ENCODE peak calls at places on chromosomes 7 and 10, in eight cellular contexts. J, O, S, U, Z, W, R and P are unnamed samples.
A peak's percentile ranks its signal among the peaks of the same experiment; 100 is the strongest.

GRCh38 chr7:126302639-126303038 is 950.1 kb downstream of the GRM8 start:
- DNase-seq in S (no peak), R (no peak), W (no peak), J (peak; percentile 6), O (no peak), U (no peak), Z (no peak), P (peak; percentile 1)

GRCh38 chr7:99380823-99381663 is 6.5 kb downstream of the ARPC1B start:
- DNase-seq in O (peak; percentile 93), J (no peak), U (no peak), S (no peak), Z (peak; percentile 41), R (no peak), W (no peak), P (peak; percentile 52)

GRCh38 chr7:116953372-116953726 is at the start of gene ST7:
- DNase-seq in Z (peak; percentile 93), O (peak; percentile 69), U (no peak), W (peak; percentile 86), R (peak; percentile 38), J (peak; percentile 78), S (peak; percentile 72), P (peak; percentile 56)

GRCh38 chr10:32680803-32681557 is 235.0 kb downstream of the CCDC7 start:
- DNase-seq in W (no peak), O (no peak), R (no peak), S (no peak), U (no peak), J (peak; percentile 86), Z (peak; percentile 32), P (no peak)

GRCh38 chr10:69835875-69836727 is 34.4 kb downstream of the COL13A1 start:
- DNase-seq in U (no peak), O (no peak), S (no peak), J (no peak), Z (no peak), W (no peak), R (no peak), P (no peak)

GRCh38 chr10:125216309-125216708 is 55.9 kb upstream of the CTBP2 start:
- DNase-seq in J (no peak), S (no peak), U (no peak), R (no peak), O (no peak), W (no peak), Z (no peak), P (no peak)

GRCh38 chr7:30207376-30207775 is 72.6 kb downstream of the MTURN start:
- DNase-seq in R (no peak), J (no peak), O (no peak), U (no peak), W (no peak), S (no peak), Z (no peak), P (no peak)

GRCh38 chr10:28367865-28368541 is 65.1 kb upstream of the MPP7 start:
- DNase-seq in S (no peak), W (no peak), Z (no peak), O (peak; percentile 80), U (no peak), J (peak; percentile 34), R (no peak), P (no peak)

GRCh38 chr7:117178600-117178999 is 144.3 kb downstream of the WNT2 start:
- DNase-seq in Z (no peak), S (no peak), O (no peak), R (no peak), W (no peak), U (no peak), J (no peak), P (no peak)

GRCh38 chr7:100778061-100778621 is 44.7 kb downstream of the ZAN start:
- DNase-seq in S (no peak), O (no peak), U (no peak), R (no peak), J (no peak), W (no peak), Z (peak; percentile 10), P (no peak)

GRCh38 chr7:18212788-18213187 is 185.1 kb upstream of the PRPS1L1 start:
- DNase-seq in Z (peak; percentile 68), U (no peak), S (no peak), J (peak; percentile 4), R (no peak), W (no peak), O (no peak), P (no peak)

GRCh38 chr7:68958571-68958970 is 639.7 kb upstream of the AUTS2 start:
- DNase-seq in S (no peak), W (no peak), R (no peak), Z (no peak), O (no peak), U (no peak), J (no peak), P (no peak)

GRCh38 chr10:13642293-13642692 is 55.5 kb downstream of the PRPF18 start:
- DNase-seq in W (no peak), J (no peak), U (no peak), R (no peak), S (no peak), Z (no peak), O (no peak), P (no peak)

GRCh38 chr10:95560288-95561199 is 627 bp downstream of the SORBS1 start:
- DNase-seq in U (peak; percentile 47), R (peak; percentile 53), S (peak; percentile 85), J (peak; percentile 17), Z (peak; percentile 57), O (peak; percentile 35), W (peak; percentile 73), P (no peak)

GRCh38 chr10:6456067-6456466 is 124.0 kb downstream of the PRKCQ start:
- DNase-seq in R (no peak), U (no peak), O (no peak), W (no peak), Z (no peak), S (no peak), J (no peak), P (no peak)

GRCh38 chr7:140885735-140886334 is 38.9 kb downstream of the BRAF start:
- DNase-seq in O (no peak), Z (no peak), W (no peak), S (no peak), R (no peak), U (no peak), J (no peak), P (no peak)

GRCh38 chr10:70791390-70792039 is 6.3 kb upstream of the TBATA start:
- DNase-seq in J (no peak), O (no peak), U (no peak), W (no peak), R (no peak), Z (no peak), S (no peak), P (no peak)

GRCh38 chr7:130662426-130662825 is 6.1 kb downstream of the COPG2 start:
- DNase-seq in O (no peak), W (no peak), S (no peak), Z (no peak), R (no peak), U (no peak), J (no peak), P (no peak)

GRCh38 chr7:9600974-9601373 is 1167.6 kb downstream of the NXPH1 start:
- DNase-seq in Z (no peak), W (no peak), J (no peak), R (no peak), S (no peak), O (no peak), U (no peak), P (no peak)

GRCh38 chr10:74432841-74433594 is 282.0 kb downstream of the ADK start:
- DNase-seq in R (no peak), J (peak; percentile 83), O (no peak), Z (peak; percentile 80), U (no peak), S (no peak), W (no peak), P (no peak)

GRCh38 chr10:101687088-101687487 is 7.9 kb downstream of the FBXW4 start:
- DNase-seq in U (no peak), S (no peak), O (no peak), W (no peak), Z (no peak), J (no peak), R (no peak), P (no peak)

GRCh38 chr10:28010821-28011220 is 11.9 kb upstream of the ODAD2 start:
- DNase-seq in Z (no peak), O (no peak), S (no peak), J (no peak), U (no peak), W (no peak), R (no peak), P (no peak)

GRCh38 chr7:43491984-43492383 is 90.9 kb upstream of the STK17A start:
- DNase-seq in J (no peak), O (no peak), S (no peak), U (no peak), W (no peak), Z (peak; percentile 90), R (no peak), P (no peak)

GRCh38 chr10:89062861-89063260 is 72.3 kb downstream of the FAS start:
- DNase-seq in U (peak; percentile 71), O (no peak), J (peak; percentile 28), R (no peak), Z (peak; percentile 14), S (no peak), W (peak; percentile 62), P (no peak)

DNA sequence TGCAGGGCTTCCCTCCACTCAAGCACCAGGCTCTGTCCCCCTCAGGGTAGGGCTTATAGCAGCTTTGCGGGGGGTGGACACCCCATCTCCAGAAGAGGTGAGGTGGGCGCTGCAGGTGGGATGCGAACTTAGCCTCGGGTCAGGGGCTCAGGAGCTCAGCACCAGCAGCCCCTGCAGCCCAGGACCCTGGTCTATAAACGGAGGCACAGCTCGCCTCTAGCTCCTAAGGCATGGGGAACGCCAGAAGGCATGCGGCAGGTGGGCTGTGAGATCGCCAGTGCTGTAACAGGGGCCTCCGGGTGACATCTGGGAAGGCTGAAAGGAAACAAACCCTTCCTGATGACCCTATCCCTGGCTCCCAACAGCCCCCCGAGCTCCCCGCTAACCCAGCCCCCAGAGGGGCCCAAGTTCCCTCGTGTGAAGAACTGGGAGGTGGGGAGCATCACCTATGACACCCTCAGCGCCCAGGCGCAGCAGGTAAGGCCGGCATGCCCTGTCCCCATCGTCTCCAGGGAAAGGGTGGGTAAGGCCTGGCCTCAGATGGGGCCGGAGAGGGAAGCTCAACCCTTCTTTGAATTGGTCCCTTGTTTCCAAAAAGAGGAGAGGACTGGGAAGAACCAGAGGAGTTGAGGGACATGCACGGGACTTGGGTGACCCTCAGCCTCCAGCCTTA is 4.2 kb downstream of the NOS3 start:
- DNase-seq in S (peak; percentile 61), J (no peak), Z (no peak), U (no peak), W (no peak), O (no peak), R (no peak), P (no peak)
- H3K4me3 ChIP-seq in S (no peak overlapping the region), J (no peak overlapping the region), Z (no peak overlapping the region), U (peak overlapping the region; percentile 52), W (peak overlapping the region; percentile 47), O (no peak overlapping the region), R (no peak overlapping the region), P (no peak overlapping the region)

GRCh38 chr7:102304668-102305067 is 18.0 kb downstream of the SH2B2 start:
- DNase-seq in W (no peak), O (no peak), R (no peak), J (no peak), Z (no peak), S (peak; percentile 55), U (peak; percentile 34), P (no peak)
- H3K4me3 ChIP-seq in W (no peak overlapping the region), O (no peak overlapping the region), R (no peak overlapping the region), J (no peak overlapping the region), Z (no peak overlapping the region), S (no peak overlapping the region), U (no peak overlapping the region), P (no peak overlapping the region)

GRCh38 chr10:132186488-132187413 is at the start of gene DPYSL4:
- DNase-seq in U (no peak), R (peak; percentile 36), S (peak; percentile 65), J (no peak), W (no peak), O (no peak), Z (peak; percentile 53), P (no peak)
- H3K4me3 ChIP-seq in U (peak within 1 kb of the TSS; percentile 40), R (peak within 1 kb of the TSS; percentile 73), S (no peak within 1 kb of the TSS), J (peak within 1 kb of the TSS; percentile 65), W (peak within 1 kb of the TSS; percentile 57), O (peak within 1 kb of the TSS; percentile 19), Z (peak within 1 kb of the TSS; percentile 5), P (no peak within 1 kb of the TSS)

GRCh38 chr10:35194906-35195305 is 68.3 kb downstream of the CREM start:
- DNase-seq in R (peak; percentile 21), S (no peak), U (no peak), O (peak; percentile 73), Z (peak; percentile 56), J (peak; percentile 61), W (no peak), P (no peak)
- H3K4me3 ChIP-seq in R (peak overlapping the region; percentile 50), S (no peak overlapping the region), U (peak overlapping the region; percentile 22), O (peak overlapping the region; percentile 57), Z (peak overlapping the region; percentile 75), J (peak overlapping the region; percentile 49), W (peak overlapping the region; percentile 63), P (no peak overlapping the region)